ENCODE peak calls at places on chromosomes 4 and X, in five cellular contexts. U, B, M, H and O are unnamed samples.

GRCh38 chrX:28133763-28134162 is 152.5 kb upstream of the DCAF8L1 start:
- ATAC-seq in U (no peak), M (no peak), B (no peak), H (no peak), O (no peak)

GRCh38 chr4:106569151-106570029 is 200.8 kb upstream of the GIMD1 start:
- ATAC-seq in H (no peak), U (no peak), B (no peak), M (no peak), O (no peak)

GRCh38 chr4:109025471-109026076 is 262.7 kb upstream of the ETNPPL start:
- ATAC-seq in B (no peak), U (no peak), H (no peak), M (no peak), O (no peak)

GRCh38 chr4:106266201-106266600 is 49.8 kb downstream of the TBCK start:
- ATAC-seq in M (no peak), H (no peak), U (peak; percentile 65), B (no peak), O (no peak)

GRCh38 chr4:37826282-37827029 is at the start of gene PGM2:
- ATAC-seq in H (peak; percentile 98), U (peak; percentile 97), M (peak; percentile 97), B (peak; percentile 99), O (peak; percentile 99)

GRCh38 chr4:56512166-56512565 is 6.6 kb downstream of the ARL9 start:
- ATAC-seq in M (no peak), H (no peak), U (no peak), B (no peak), O (no peak)

GRCh38 chr4:22462693-22463092 is 53.2 kb downstream of the ADGRA3 start:
- ATAC-seq in U (no peak), B (no peak), M (no peak), H (no peak), O (no peak)

GRCh38 chr4:65658117-65658516 is 12.2 kb downstream of the EPHA5 start:
- ATAC-seq in U (no peak), H (no peak), B (no peak), M (no peak), O (peak; percentile 20)

GRCh38 chr4:114103908-114104307 is 124.5 kb upstream of the ARSJ start:
- ATAC-seq in U (no peak), M (no peak), B (no peak), H (no peak), O (no peak)

GRCh38 chr4:160423879-160424451 is 1321.1 kb downstream of the RAPGEF2 start:
- ATAC-seq in M (no peak), H (no peak), B (no peak), U (no peak), O (no peak)

GRCh38 chr4:81632581-81633247 is 161.0 kb upstream of the RASGEF1B start:
- ATAC-seq in H (no peak), B (no peak), M (no peak), U (no peak), O (no peak)

GRCh38 chr4:184439856-184440592 is 34.3 kb downstream of the IRF2 start:
- ATAC-seq in U (no peak), M (peak; percentile 37), B (no peak), H (no peak), O (no peak)

GRCh38 chrX:19389217-19389616 is 45.5 kb downstream of the PDHA1 start:
- ATAC-seq in H (no peak), U (no peak), B (no peak), M (no peak), O (no peak)

GRCh38 chr4:165345663-165346417 is 18.4 kb downstream of the MSMO1 start:
- ATAC-seq in B (no peak), H (no peak), M (no peak), U (no peak), O (no peak)

GRCh38 chrX:56803849-56804681 is 75.0 kb downstream of the NBDY start:
- ATAC-seq in M (no peak), U (no peak), H (no peak), B (no peak), O (no peak)

GRCh38 chr4:145302725-145303124 is 122.3 kb upstream of the OTUD4 start:
- ATAC-seq in M (no peak), B (no peak), H (no peak), U (no peak), O (no peak)

GRCh38 chrX:47380268-47380667 is 9.9 kb downstream of the ZNF157 start:
- ATAC-seq in H (no peak), M (no peak), U (no peak), B (peak; percentile 74), O (peak; percentile 68)

GRCh38 chr4:2812985-2813384 is 20.1 kb downstream of the SH3BP2 start:
- ATAC-seq in B (peak; percentile 11), U (no peak), M (peak; percentile 40), H (no peak), O (no peak)

GRCh38 chrX:55787063-55787462 is 69.5 kb downstream of the RRAGB start:
- ATAC-seq in B (no peak), M (no peak), H (no peak), U (no peak), O (no peak)

GRCh38 chrX:16119353-16120220 is 3.8 kb upstream of the GRPR start:
- ATAC-seq in M (no peak), H (no peak), B (peak; percentile 9), U (no peak), O (peak; percentile 94)

GRCh38 chr4:151888367-151888866 is 127.6 kb upstream of the GATB start:
- ATAC-seq in H (no peak), U (no peak), B (no peak), M (no peak), O (peak; percentile 53)

GRCh38 chr4:185809517-185810071 is 2.4 kb downstream of the SORBS2 start:
- ATAC-seq in B (no peak), H (no peak), U (no peak), M (no peak), O (no peak)

GRCh38 chr4:85573270-85573669 is 98.3 kb downstream of the ARHGAP24 start:
- ATAC-seq in U (no peak), B (no peak), M (no peak), H (no peak), O (no peak)

GRCh38 chr4:173935622-173936405 is 347.7 kb downstream of the FBXO8 start:
- ATAC-seq in U (peak; percentile 56), H (no peak), M (no peak), B (no peak), O (no peak)

GRCh38 chr4:62398318-62398717 is 1198.2 kb downstream of the ADGRL3 start:
- ATAC-seq in H (no peak), M (no peak), B (no peak), U (no peak), O (no peak)

GRCh38 chrX:71302461-71303213 is 1.1 kb downstream of the ITGB1BP2 start:
- ATAC-seq in M (peak; percentile 52), U (peak; percentile 10), H (no peak), B (peak; percentile 65), O (no peak)

GRCh38 chr4:134552063-134552462 is 350.5 kb upstream of the PABPC4L start:
- ATAC-seq in B (no peak), U (no peak), H (no peak), M (no peak), O (no peak)

GRCh38 chrX:41468647-41469323 is 21.6 kb downstream of the NYX start:
- ATAC-seq in U (peak; percentile 30), M (peak; percentile 68), B (no peak), H (no peak), O (no peak)

GRCh38 chrX:115898382-115899001 is 272.1 kb upstream of the AGTR2 start:
- ATAC-seq in H (no peak), M (no peak), U (no peak), B (no peak), O (peak; percentile 66)

GRCh38 chrX:109281478-109282275 is 200.2 kb downstream of the GUCY2F start:
- ATAC-seq in M (peak; percentile 58), U (no peak), B (no peak), H (no peak), O (no peak)

GRCh38 chr4:112923514-112923913 is 125.9 kb upstream of the ANK2 start:
- ATAC-seq in M (no peak), U (no peak), H (no peak), B (no peak), O (no peak)

GRCh38 chr4:42816189-42816588 is 76.3 kb upstream of the GRXCR1 start:
- ATAC-seq in H (no peak), U (no peak), B (no peak), M (no peak), O (no peak)

GRCh38 chrX:2614911-2615310 is 76.2 kb upstream of the CD99 start:
- ATAC-seq in H (no peak), B (no peak), M (peak; percentile 87), U (peak; percentile 82), O (no peak)

GRCh38 chr4:168524897-168525296 is 28.0 kb downstream of the PALLD start:
- ATAC-seq in H (no peak), B (no peak), M (peak; percentile 27), U (no peak), O (no peak)

GRCh38 chr4:148926861-148927260 is 484.6 kb upstream of the NR3C2 start:
- ATAC-seq in H (no peak), M (peak; percentile 35), U (no peak), B (no peak), O (no peak)

GRCh38 chr4:47533689-47534347 is 48.7 kb downstream of the ATP10D start:
- ATAC-seq in B (peak; percentile 45), U (no peak), H (no peak), M (no peak), O (no peak)

GRCh38 chr4:184424993-184425758 is 49.2 kb downstream of the IRF2 start:
- ATAC-seq in U (no peak), B (no peak), H (no peak), M (peak; percentile 55), O (no peak)